ENCODE peak calls at places on chromosomes 11 and 22, in nine cellular contexts. E is GM23338, A is GM23248, Z is IMR-90, V is Karpas-422, W is neuronal stem cell, Q is H9, I is OCI-LY7, L is fibroblast of lung. U is an unnamed sample.

GRCh38 chr11:84899740-84900139 is 727.4 kb downstream of the DLG2 start:
- DNase-seq in Z (peak; percentile 5), W (no peak), Q (peak; percentile 44), I (peak; percentile 3), E (peak; percentile 87), V (no peak), A (peak; percentile 41), L (no peak), U (no peak)

GRCh38 chr22:47586038-47586437 is 823.6 kb downstream of the TBC1D22A start:
- DNase-seq in Q (no peak), W (no peak), L (peak; percentile 20), A (no peak), I (no peak), V (no peak), E (no peak), Z (no peak), U (no peak)

GRCh38 chr22:28773461-28773867 is 969 bp downstream of the CCDC117 start:
- DNase-seq in Z (peak; percentile 69), Q (no peak), I (no peak), A (peak; percentile 63), L (peak; percentile 39), W (no peak), E (no peak), V (no peak), U (no peak)

GRCh38 chr11:127133061-127133460 is 132.5 kb upstream of the KIRREL3 start:
- DNase-seq in L (no peak), Q (no peak), V (no peak), Z (no peak), E (no peak), A (no peak), I (no peak), W (no peak), U (no peak)

GRCh38 chr11:14373941-14374646 is 15.1 kb upstream of the RRAS2 start:
- DNase-seq in L (peak; percentile 80), E (no peak), Q (no peak), Z (peak; percentile 75), A (peak; percentile 91), I (no peak), V (no peak), W (no peak), U (no peak)

GRCh38 chr11:67705264-67705663 is 30.8 kb upstream of the ALDH3B2 start:
- DNase-seq in Z (no peak), Q (no peak), I (no peak), L (no peak), V (no peak), W (no peak), A (no peak), E (no peak), U (no peak)

GRCh38 chr11:64796757-64797541 is 6.1 kb downstream of the MAP4K2 start:
- DNase-seq in W (no peak), I (no peak), E (no peak), L (no peak), Q (no peak), A (no peak), Z (no peak), V (no peak), U (no peak)

GRCh38 chr22:38017939-38018885 is 33.9 kb upstream of the SOX10 start:
- DNase-seq in Q (no peak), V (no peak), A (no peak), L (no peak), I (no peak), Z (no peak), W (no peak), E (no peak), U (no peak)

GRCh38 chr22:19738664-19739447 is 15.5 kb downstream of the GP1BB start:
- DNase-seq in I (no peak), E (no peak), V (no peak), L (no peak), A (no peak), W (no peak), Z (no peak), Q (no peak), U (no peak)

GRCh38 chr22:45159652-45160462 is 3.9 kb upstream of the NUP50 start:
- DNase-seq in A (peak; percentile 27), L (no peak), I (no peak), V (no peak), E (peak; percentile 54), Z (peak; percentile 38), Q (no peak), W (no peak), U (no peak)

GRCh38 chr22:24550902-24551229 is 4.1 kb downstream of the GUCD1 start:
- DNase-seq in Z (no peak), I (peak; percentile 22), V (no peak), W (no peak), A (no peak), L (no peak), Q (no peak), E (no peak), U (no peak)

GRCh38 chr11:69674267-69674885 is 777 bp downstream of the LTO1 start:
- DNase-seq in V (peak; percentile 68), A (peak; percentile 98), W (no peak), L (peak; percentile 86), Q (no peak), I (peak; percentile 12), Z (peak; percentile 92), E (peak; percentile 17), U (no peak)

GRCh38 chr11:35567737-35568465 is 42.5 kb upstream of the PAMR1 start:
- DNase-seq in I (no peak), Z (peak; percentile 65), L (no peak), W (no peak), E (no peak), V (no peak), A (no peak), Q (peak; percentile 43), U (peak; percentile 93)

GRCh38 chr11:72864692-72865655 is 50.8 kb downstream of the ATG16L2 start:
- DNase-seq in A (peak; percentile 77), W (no peak), V (no peak), L (peak; percentile 46), Q (no peak), E (no peak), I (no peak), Z (peak; percentile 46), U (no peak)

GRCh38 chr11:60915250-60915914 is 1.4 kb downstream of the TMEM109 start:
- DNase-seq in L (peak; percentile 62), Q (peak; percentile 77), E (peak; percentile 85), W (peak; percentile 77), A (peak; percentile 86), V (peak; percentile 83), I (peak; percentile 87), Z (peak; percentile 50), U (no peak)

GRCh38 chr11:35641206-35641885 is 21.2 kb upstream of the TRIM44 start:
- DNase-seq in Z (no peak), I (no peak), Q (no peak), E (no peak), W (no peak), L (no peak), A (no peak), V (no peak), U (no peak)

GRCh38 chr11:45885274-45885920 is at the start of gene MAPK8IP1:
- DNase-seq in Z (no peak), I (peak; percentile 59), A (peak; percentile 64), W (peak; percentile 71), L (peak; percentile 17), Q (peak; percentile 75), V (peak; percentile 84), E (peak; percentile 88), U (no peak)

GRCh38 chr11:15519911-15520310 is 405.2 kb downstream of the INSC start:
- DNase-seq in L (no peak), V (no peak), A (no peak), I (no peak), Z (no peak), W (no peak), Q (no peak), E (no peak), U (no peak)

GRCh38 chr11:13010737-13011342 is 1.7 kb downstream of the RASSF10 start:
- DNase-seq in L (no peak), I (no peak), E (peak; percentile 51), Q (peak; percentile 65), A (peak; percentile 14), V (no peak), W (peak; percentile 53), Z (no peak), U (no peak)

DNA sequence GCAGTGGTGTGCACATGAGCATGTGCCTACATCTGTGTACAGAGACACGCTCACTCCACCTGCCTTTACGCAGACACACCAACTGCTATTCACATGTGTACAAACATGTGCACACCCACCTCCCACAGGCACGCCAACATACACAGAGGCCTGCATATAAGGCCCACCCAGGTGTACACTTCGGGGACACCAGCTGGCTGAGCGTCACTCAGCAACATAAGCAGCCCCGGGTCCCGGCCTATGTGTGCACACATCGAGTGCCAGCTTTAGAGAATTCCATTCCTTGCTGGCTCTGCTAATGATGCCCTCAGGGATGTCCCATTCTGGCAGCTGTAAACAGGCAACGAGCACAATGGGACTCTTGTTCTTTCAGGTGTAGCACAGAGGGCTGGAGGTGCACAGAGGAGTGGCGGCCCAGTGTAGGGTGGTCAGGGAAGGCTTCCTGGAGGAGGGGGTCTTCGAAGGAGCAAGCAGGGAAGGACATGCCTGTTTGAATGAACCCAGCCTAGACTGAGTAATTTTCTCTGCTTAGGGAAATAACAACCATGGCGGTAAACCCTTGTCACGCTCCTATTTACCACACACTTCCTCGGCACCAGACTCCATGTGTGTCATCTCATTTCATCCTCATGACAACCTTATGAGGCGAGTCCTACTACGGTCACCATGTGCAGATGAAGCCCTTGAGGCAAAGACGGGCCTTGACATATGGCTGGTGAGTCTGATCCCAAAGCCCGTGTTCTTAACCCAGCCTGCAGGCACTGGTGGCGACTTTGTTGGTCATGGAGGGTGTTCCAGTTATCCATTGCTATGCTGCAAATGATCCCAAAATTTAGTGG is 35.1 kb downstream of the RPL3 start:
- DNase-seq in V (no peak), A (no peak), Z (no peak), L (no peak), Q (no peak), E (no peak), I (no peak), W (no peak), U (no peak)
- H2AFZ ChIP-seq in V (no peak overlapping the region), A (no peak overlapping the region), Z (peak overlapping the region; percentile 87), L (no peak overlapping the region), Q (no peak overlapping the region), E (no peak overlapping the region), I (no peak overlapping the region), W (no peak overlapping the region), U (no peak overlapping the region)

GRCh38 chr11:119094816-119095065 is 6.9 kb downstream of the DPAGT1 start:
- DNase-seq in Z (peak; percentile 86), V (no peak), I (no peak), L (peak; percentile 88), Q (no peak), E (peak; percentile 68), A (peak; percentile 93), W (peak; percentile 70), U (no peak)
- H2AFZ ChIP-seq in Z (peak overlapping the region; percentile 80), V (no peak overlapping the region), I (no peak overlapping the region), L (no peak overlapping the region), Q (no peak overlapping the region), E (no peak overlapping the region), A (peak overlapping the region; percentile 30), W (peak overlapping the region; percentile 15), U (no peak overlapping the region)

GRCh38 chr11:92224394-92225205 is at the start of gene FAT3:
- DNase-seq in Z (peak; percentile 41), L (peak; percentile 70), Q (peak; percentile 67), W (peak; percentile 81), A (peak; percentile 65), V (no peak), I (no peak), E (peak; percentile 81), U (no peak)
- H2AFZ ChIP-seq in Z (peak within 1 kb of the TSS; percentile 86), L (peak within 1 kb of the TSS; percentile 62), Q (no peak within 1 kb of the TSS), W (peak within 1 kb of the TSS; percentile 91), A (peak within 1 kb of the TSS; percentile 78), V (no peak within 1 kb of the TSS), I (no peak within 1 kb of the TSS), E (peak within 1 kb of the TSS; percentile 77), U (peak within 1 kb of the TSS; percentile 19)

DNA sequence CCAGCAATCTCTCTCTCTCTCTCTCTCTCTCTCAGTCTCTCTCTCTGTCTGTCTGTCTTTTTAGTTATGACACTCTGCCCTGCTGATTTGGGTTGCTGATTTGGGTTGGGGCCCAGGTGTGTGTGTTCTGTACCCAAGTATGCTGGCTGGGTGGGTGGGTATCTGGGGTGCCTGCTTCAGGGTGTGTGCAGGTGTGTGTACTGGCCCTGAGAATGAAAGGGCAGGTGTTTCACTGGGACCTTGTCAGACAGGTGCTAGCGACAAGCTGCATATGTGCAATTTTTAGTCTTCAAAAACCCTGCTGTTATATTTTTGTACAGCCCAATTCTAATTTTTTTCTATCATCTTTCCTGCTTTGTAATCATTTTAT is 940 bp downstream of the CSF2RB start:
- DNase-seq in Z (no peak), I (peak; percentile 46), W (no peak), L (no peak), V (no peak), A (no peak), E (no peak), Q (no peak), U (no peak)
- H2AFZ ChIP-seq in Z (no peak overlapping the region), I (no peak overlapping the region), W (no peak overlapping the region), L (no peak overlapping the region), V (peak overlapping the region; percentile 52), A (no peak overlapping the region), E (no peak overlapping the region), Q (no peak overlapping the region), U (no peak overlapping the region)

U was measured in keratinocyte.